ENCODE peak calls at places on chromosomes 11 and 22, in nine cellular contexts. Q is endothelial cell, B is astrocyte, L is fibroblast of lung, K is glutamatergic neuron, R is BJ, I is neural crest cell, E is K562, J is H9. M is an unnamed sample.

GRCh38 chr11:81869337-81870065 is 864.2 kb downstream of the FAM181B start:
- DNase-seq in J (no peak), R (no peak), Q (no peak), B (peak; percentile 8), L (peak; percentile 2), E (no peak), K (no peak), I (no peak), M (peak; percentile 63)

GRCh38 chr11:8019671-8020597 is 32.8 kb downstream of the EIF3F start:
- DNase-seq in K (peak; percentile 40), R (no peak), Q (peak; percentile 17), B (peak; percentile 19), J (peak; percentile 25), I (no peak), L (no peak), E (no peak), M (no peak)

GRCh38 chr11:35267504-35267903 is 128.5 kb downstream of the CD44 start:
- DNase-seq in L (peak; percentile 82), I (no peak), K (no peak), J (no peak), Q (no peak), R (peak; percentile 54), E (no peak), B (peak; percentile 87), M (no peak)

GRCh38 chr11:27524155-27524554 is 17.6 kb upstream of the LIN7C start:
- DNase-seq in L (peak; percentile 27), Q (no peak), R (peak; percentile 9), K (no peak), J (peak; percentile 73), B (peak; percentile 42), I (no peak), E (no peak), M (no peak)

GRCh38 chr22:41752011-41752975 is 48.2 kb upstream of the CCDC134 start:
- DNase-seq in R (no peak), I (no peak), J (no peak), Q (no peak), L (no peak), K (no peak), B (no peak), E (no peak), M (no peak)

GRCh38 chr11:44082645-44083044 is 12.8 kb upstream of the EXT2 start:
- DNase-seq in I (no peak), J (no peak), E (no peak), K (no peak), Q (no peak), L (no peak), R (no peak), B (no peak), M (no peak)

GRCh38 chr11:86063536-86063935 is 5.3 kb downstream of the PICALM start:
- DNase-seq in L (no peak), R (no peak), E (no peak), Q (no peak), J (no peak), K (no peak), I (no peak), B (peak; percentile 30), M (no peak)

GRCh38 chr11:4677948-4678347 is 19.7 kb downstream of the OR51E2 start:
- DNase-seq in Q (no peak), B (no peak), I (no peak), J (no peak), L (no peak), R (no peak), E (no peak), K (no peak), M (no peak)

GRCh38 chr11:59224419-59224928 is 11.7 kb upstream of the MPEG1 start:
- DNase-seq in J (no peak), K (no peak), Q (no peak), R (no peak), L (peak; percentile 61), E (no peak), I (no peak), B (no peak), M (no peak)

GRCh38 chr22:37904572-37905533 is 1.2 kb upstream of the MICALL1 start:
- DNase-seq in Q (no peak), I (no peak), J (peak; percentile 58), K (peak; percentile 82), R (peak; percentile 93), L (peak; percentile 99), B (peak; percentile 98), E (peak; percentile 57), M (no peak)

GRCh38 chr11:131811380-131811779 is 441.0 kb downstream of the NTM start:
- DNase-seq in E (no peak), J (no peak), R (no peak), Q (no peak), L (no peak), K (no peak), B (no peak), I (no peak), M (no peak)

GRCh38 chr11:126160345-126161145 is 50.9 kb downstream of the RPUSD4 start:
- DNase-seq in L (peak; percentile 63), B (no peak), J (peak; percentile 45), I (no peak), E (peak; percentile 51), Q (no peak), K (no peak), R (no peak), M (no peak)

GRCh38 chr11:117437041-117437790 is 109.6 kb downstream of the CEP164 start:
- DNase-seq in R (no peak), B (no peak), E (no peak), Q (no peak), K (no peak), L (no peak), J (no peak), I (no peak), M (no peak)

DNA sequence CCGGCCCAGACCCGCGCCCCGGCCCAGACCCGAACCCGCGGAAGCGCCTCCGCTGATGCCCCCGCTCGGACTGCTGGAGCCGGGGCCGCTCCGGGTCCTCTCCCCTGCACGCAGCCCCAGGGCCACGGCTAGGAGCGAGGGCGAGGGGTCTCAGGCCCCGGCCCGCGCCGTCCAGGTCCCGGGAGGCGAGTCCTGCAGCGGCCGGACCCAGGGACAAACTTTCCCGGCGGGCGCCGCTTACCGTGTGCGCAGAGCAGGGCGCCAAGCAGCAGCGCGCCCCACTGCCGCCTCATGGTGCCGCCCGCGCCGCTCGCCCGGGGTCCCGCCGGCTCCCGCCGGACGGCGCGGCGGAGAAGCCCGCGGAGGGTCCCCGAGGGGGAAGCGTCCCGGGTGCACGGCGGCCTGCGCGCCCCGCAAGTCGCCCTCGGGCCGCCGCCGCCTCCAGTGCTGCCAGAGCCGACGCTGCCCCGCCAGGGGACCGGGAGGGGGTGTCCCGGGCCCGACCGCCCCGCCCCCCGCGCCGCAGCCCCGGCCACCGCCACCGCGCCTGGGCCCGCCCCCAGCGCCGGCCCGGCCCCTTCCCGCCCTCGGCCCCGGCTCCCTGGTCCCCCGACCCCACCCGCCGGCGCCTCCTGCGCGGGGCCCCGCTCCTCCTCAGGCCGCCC is at the start of gene LRP4:
- DNase-seq in J (peak; percentile 65), R (no peak), B (no peak), E (peak; percentile 92), I (peak; percentile 39), K (peak; percentile 48), Q (peak; percentile 72), L (peak; percentile 21), M (peak; percentile 40)
- TF ChIP-seq CTCF in J (no peak), R (no peak), B (no peak), E (peak; percentile 19), I (no peak), K (no peak), Q (no peak), L (no peak), M (no peak)

DNA sequence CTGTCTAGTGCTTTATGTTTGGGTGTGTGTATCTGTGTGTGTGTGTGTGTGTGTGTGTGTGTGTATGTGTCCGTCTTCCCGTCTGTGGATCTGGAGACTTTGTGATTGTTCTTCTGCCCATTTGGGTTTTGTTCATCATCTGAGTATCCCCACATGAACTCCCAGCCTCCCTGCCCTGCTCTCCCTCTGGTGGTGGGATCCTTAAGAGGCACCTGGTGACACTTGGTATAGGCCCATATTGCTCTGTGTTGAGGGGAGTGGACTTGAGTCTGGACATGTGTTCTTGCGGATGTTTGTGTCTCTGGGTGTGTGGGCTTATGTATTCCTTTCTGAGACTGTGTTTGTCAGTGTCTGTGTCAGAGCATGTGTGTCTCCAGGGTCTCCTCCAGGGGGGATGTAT is 15.3 kb downstream of the RCOR2 start:
- DNase-seq in I (no peak), E (no peak), L (peak; percentile 47), B (no peak), R (no peak), J (no peak), K (no peak), Q (no peak), M (no peak)
- TF ChIP-seq CTCF in I (peak; percentile 49), E (peak; percentile 35), L (peak; percentile 56), B (peak; percentile 34), R (peak; percentile 46), J (peak; percentile 61), K (peak; percentile 14), Q (no peak), M (no peak)

GRCh38 chr11:114200785-114201184 is 95.4 kb upstream of the NNMT start:
- DNase-seq in Q (no peak), I (no peak), E (no peak), B (no peak), R (no peak), L (no peak), K (no peak), J (no peak), M (no peak)
- TF ChIP-seq CTCF in Q (no peak), I (no peak), E (no peak), B (no peak), R (no peak), L (no peak), K (no peak), J (no peak), M (no peak)

GRCh38 chr11:45252134-45252856 is 33.8 kb downstream of the SYT13 start:
- DNase-seq in I (peak; percentile 68), Q (peak; percentile 85), K (peak; percentile 90), E (peak; percentile 83), J (peak; percentile 92), R (no peak), B (peak; percentile 20), L (peak; percentile 19), M (no peak)
- TF ChIP-seq CTCF in I (peak; percentile 75), Q (peak; percentile 84), K (peak; percentile 87), E (peak; percentile 77), J (peak; percentile 95), R (peak; percentile 60), B (peak; percentile 34), L (peak; percentile 48), M (peak; percentile 35)

M was measured in natural killer cell.